ENCODE peak calls at places on chromosomes 3 and 15, in seven cellular contexts. T is heart left ventricle, W is activated B cell treated with CpG ODN at 0.5 μM for 24 hours, E is pancreas, B is tibial artery, S is MCF 10A, H is coronary artery. A is an unnamed sample.

GRCh38 chr3:112519424-112520001 is 20.2 kb upstream of the BTLA start:
- DNase-seq in T (peak), W (no peak), E (no peak), B (no peak), S (peak), H (no peak), A (no peak)

GRCh38 chr3:40262331-40262730 is 47.2 kb upstream of the EIF1B start:
- DNase-seq in T (no peak), W (no peak), E (no peak), B (no peak), S (no peak), H (no peak), A (no peak)

GRCh38 chr3:32817195-32817560 is 619 bp upstream of the TRIM71 start:
- DNase-seq in T (no peak), W (no peak), E (no peak), B (no peak), S (no peak), H (no peak), A (peak)

GRCh38 chr15:90881978-90882721 is 2.2 kb upstream of the FES start:
- DNase-seq in T (no peak), W (no peak), E (no peak), B (peak), S (no peak), H (no peak), A (no peak)

GRCh38 chr15:101052031-101052620 is 133.0 kb downstream of the LRRK1 start:
- DNase-seq in T (no peak), W (no peak), E (no peak), B (peak), S (no peak), H (peak), A (peak)

GRCh38 chr3:77411990-77412389 is 372.1 kb downstream of the ROBO2 start:
- DNase-seq in T (no peak), W (no peak), E (no peak), B (no peak), S (peak), H (no peak), A (no peak)

GRCh38 chr3:108590443-108590842 is 921 bp downstream of the DZIP3 start:
- DNase-seq in T (no peak), W (no peak), E (no peak), B (no peak), S (no peak), H (no peak), A (no peak)

GRCh38 chr15:34942363-34942762 is 27.2 kb downstream of the AQR start:
- DNase-seq in T (no peak), W (no peak), E (no peak), B (no peak), S (peak), H (no peak), A (no peak)

GRCh38 chr3:25472153-25472552 is 44.1 kb downstream of the RARB start:
- DNase-seq in T (no peak), W (no peak), E (no peak), B (no peak), S (no peak), H (no peak), A (no peak)

GRCh38 chr3:185807455-185808068 is 17.3 kb downstream of the IGF2BP2 start:
- DNase-seq in T (no peak), W (no peak), E (no peak), B (no peak), S (peak), H (no peak), A (no peak)

GRCh38 chr3:127535901-127536817 is 54.4 kb downstream of the TPRA1 start:
- DNase-seq in T (no peak), W (no peak), E (no peak), B (peak), S (no peak), H (no peak), A (no peak)

GRCh38 chr3:101464235-101464634 is 48.8 kb downstream of the SENP7 start:
- DNase-seq in T (no peak), W (no peak), E (no peak), B (no peak), S (no peak), H (no peak), A (no peak)

GRCh38 chr3:149615731-149616221 is 42.0 kb downstream of the WWTR1 start:
- DNase-seq in T (no peak), W (no peak), E (no peak), B (no peak), S (no peak), H (no peak), A (no peak)

GRCh38 chr3:120280026-120280425 is 5.0 kb downstream of the GPR156 start:
- DNase-seq in T (no peak), W (no peak), E (no peak), B (no peak), S (no peak), H (no peak), A (no peak)

GRCh38 chr3:196274585-196274984 is 12.9 kb downstream of the PCYT1A start:
- DNase-seq in T (no peak), W (no peak), E (no peak), B (no peak), S (peak), H (no peak), A (no peak)

GRCh38 chr3:97497138-97497537 is 267.4 kb upstream of the ARL6 start:
- DNase-seq in T (no peak), W (no peak), E (no peak), B (no peak), S (no peak), H (no peak), A (no peak)

GRCh38 chr3:109081746-109082510 is 36.0 kb downstream of the MORC1 start:
- DNase-seq in T (no peak), W (peak), E (peak), B (no peak), S (peak), H (no peak), A (peak)

GRCh38 chr3:6608843-6609242 is 252.1 kb upstream of the GRM7 start:
- DNase-seq in T (no peak), W (no peak), E (no peak), B (no peak), S (no peak), H (no peak), A (no peak)

GRCh38 chr3:55524565-55525244 is 37.6 kb upstream of the WNT5A start:
- DNase-seq in T (no peak), W (no peak), E (no peak), B (no peak), S (peak), H (no peak), A (no peak)

GRCh38 chr15:99433757-99434211 is 132.0 kb upstream of the MEF2A start:
- DNase-seq in T (peak), W (no peak), E (no peak), B (peak), S (no peak), H (no peak), A (no peak)

GRCh38 chr3:51522273-51522981 is 16.1 kb upstream of the RAD54L2 start:
- DNase-seq in T (no peak), W (no peak), E (no peak), B (no peak), S (no peak), H (no peak), A (no peak)

GRCh38 chr3:49689046-49689886 is at the start of the genes MST1 and RNF123:
- DNase-seq in T (peak), W (peak), E (peak), B (peak), S (peak), H (peak), A (peak)

GRCh38 chr15:66167854-66168253 is 85.7 kb downstream of the MEGF11 start:
- DNase-seq in T (no peak), W (no peak), E (no peak), B (no peak), S (no peak), H (no peak), A (no peak)

GRCh38 chr3:107705046-107705445 is 182.3 kb downstream of the BBX start:
- DNase-seq in T (no peak), W (no peak), E (no peak), B (no peak), S (no peak), H (no peak), A (no peak)

GRCh38 chr3:87359807-87360206 is 83.4 kb upstream of the POU1F1 start:
- DNase-seq in T (no peak), W (no peak), E (peak), B (no peak), S (no peak), H (no peak), A (no peak)

GRCh38 chr3:8610961-8611360 is 33.6 kb downstream of the SSUH2 start:
- DNase-seq in T (no peak), W (no peak), E (no peak), B (peak), S (no peak), H (peak), A (no peak)

GRCh38 chr15:40269604-40270003 is 13.3 kb downstream of the ANKRD63 start:
- DNase-seq in T (no peak), W (no peak), E (no peak), B (no peak), S (no peak), H (no peak), A (no peak)

GRCh38 chr3:173789530-173789929 is 392.0 kb downstream of the NLGN1 start:
- DNase-seq in T (no peak), W (no peak), E (no peak), B (no peak), S (peak), H (no peak), A (no peak)

GRCh38 chr3:177516130-177517011 is 319.1 kb upstream of the TBL1XR1 start:
- DNase-seq in T (peak), W (no peak), E (no peak), B (no peak), S (no peak), H (no peak), A (peak)

GRCh38 chr3:196842567-196843434 is 24.9 kb upstream of the SENP5 start:
- DNase-seq in T (no peak), W (no peak), E (no peak), B (no peak), S (no peak), H (no peak), A (no peak)

GRCh38 chr15:58407786-58408185 is 24.0 kb upstream of the LIPC start:
- DNase-seq in T (no peak), W (no peak), E (no peak), B (no peak), S (no peak), H (no peak), A (no peak)

GRCh38 chr15:58243083-58243482 is 104.9 kb downstream of the AQP9 start:
- DNase-seq in T (no peak), W (no peak), E (no peak), B (no peak), S (no peak), H (no peak), A (no peak)

GRCh38 chr3:56347219-56347871 is 120.9 kb downstream of the ERC2 start:
- DNase-seq in T (peak), W (no peak), E (peak), B (no peak), S (peak), H (no peak), A (peak)

GRCh38 chr3:53729618-53730017 is 116.6 kb downstream of the CHDH start:
- DNase-seq in T (no peak), W (no peak), E (no peak), B (no peak), S (peak), H (no peak), A (no peak)
- TF ChIP-seq CTCF in T (no peak), W (no peak), E (no peak), B (no peak), S (no peak), H (no peak), A (no peak)

GRCh38 chr3:188584958-188585689 is 431.2 kb downstream of the LPP start:
- DNase-seq in T (no peak), W (no peak), E (no peak), B (no peak), S (peak), H (no peak), A (no peak)
- TF ChIP-seq CTCF in T (no peak), W (no peak), E (no peak), B (no peak), S (no peak), H (no peak), A (no peak)

GRCh38 chr3:123920383-123920782 is 36.3 kb upstream of the MYLK start:
- DNase-seq in T (no peak), W (no peak), E (no peak), B (no peak), S (no peak), H (no peak), A (no peak)

GRCh38 chr3:123909785-123910184 is 25.7 kb upstream of the MYLK start:
- DNase-seq in T (no peak), W (no peak), E (no peak), B (no peak), S (no peak), H (no peak), A (no peak)

GRCh38 chr3:123919353-123919752 is 35.2 kb upstream of the MYLK start:
- DNase-seq in T (no peak), W (no peak), E (no peak), B (no peak), S (no peak), H (no peak), A (no peak)

GRCh38 chr3:123914829-123915228 is 30.7 kb upstream of the MYLK start:
- DNase-seq in T (no peak), W (no peak), E (no peak), B (no peak), S (no peak), H (no peak), A (no peak)
- TF ChIP-seq CTCF in T (no peak), W (no peak), E (no peak), B (no peak), S (no peak), H (no peak), A (no peak)

GRCh38 chr3:135918600-135918999 is 46.9 kb upstream of the PPP2R3A start:
- DNase-seq in T (no peak), W (no peak), E (no peak), B (no peak), S (peak), H (no peak), A (no peak)
- TF ChIP-seq CTCF in T (peak), W (no peak), E (no peak), B (peak), S (peak), H (peak), A (peak)

A was measured in neural crest cell.